ENCODE peak calls at places on chromosomes 5 and 9, in six cellular contexts. B, P, M, H, C and G are unnamed samples.

GRCh38 chr5:168073991-168074800 is 217.2 kb upstream of the WWC1 start:
- DNase-seq in B (no peak), P (no peak), M (no peak), H (no peak), C (no peak), G (no peak)

GRCh38 chr9:94207781-94208180 is 51.3 kb upstream of the ZNF169 start:
- DNase-seq in B (no peak), P (no peak), M (no peak), H (no peak), C (no peak), G (no peak)

GRCh38 chr9:110283736-110284135 is 27.4 kb upstream of the TXN start:
- DNase-seq in B (no peak), P (no peak), M (no peak), H (peak; percentile 95), C (no peak), G (no peak)

GRCh38 chr5:131952286-131952857 is 6.9 kb upstream of the MEIKIN start:
- DNase-seq in B (no peak), P (no peak), M (no peak), H (no peak), C (no peak), G (no peak)

GRCh38 chr5:17330386-17330785 is 113.0 kb downstream of the BASP1 start:
- DNase-seq in B (no peak), P (no peak), M (no peak), H (no peak), C (no peak), G (no peak)

GRCh38 chr5:164207646-164208045 is 702.2 kb downstream of the MAT2B start:
- DNase-seq in B (no peak), P (no peak), M (no peak), H (peak; percentile 18), C (no peak), G (no peak)

GRCh38 chr5:54671111-54671531 is 153.6 kb downstream of the SNX18 start:
- DNase-seq in B (no peak), P (no peak), M (no peak), H (peak; percentile 55), C (no peak), G (no peak)

GRCh38 chr5:113067635-113068344 is 91.2 kb downstream of the DCP2 start:
- DNase-seq in B (no peak), P (no peak), M (no peak), H (no peak), C (no peak), G (no peak)

GRCh38 chr9:119365291-119366027 is 3.8 kb downstream of the BRINP1 start:
- DNase-seq in B (no peak), P (no peak), M (peak; percentile 45), H (peak; percentile 40), C (no peak), G (no peak)